ENCODE peak calls at places on chromosomes 5 and 9, in nine cellular contexts. Q, S, J, H, Y, M, T, B and V are unnamed samples.

GRCh38 chr5:106691701-106692100 is 979.0 kb downstream of the EFNA5 start:
- DNase-seq in Q (peak), S (no peak), J (no peak), H (no peak), Y (peak), M (no peak), T (no peak), B (peak), V (no peak)

GRCh38 chr9:7841831-7842230 is 42.3 kb upstream of the DMAC1 start:
- DNase-seq in Q (no peak), S (no peak), J (no peak), H (no peak), Y (no peak), M (no peak), T (no peak), B (no peak), V (no peak)

GRCh38 chr5:177300236-177300880 is 3.2 kb downstream of the RAB24 start:
- DNase-seq in Q (peak), S (peak), J (peak), H (peak), Y (peak), M (peak), T (no peak), B (peak), V (no peak)

GRCh38 chr5:175394601-175395000 is 49.4 kb downstream of the DRD1 start:
- DNase-seq in Q (no peak), S (no peak), J (no peak), H (no peak), Y (no peak), M (no peak), T (no peak), B (no peak), V (no peak)

GRCh38 chr9:95008151-95008771 is 281.8 kb downstream of the AOPEP start:
- DNase-seq in Q (peak), S (no peak), J (no peak), H (peak), Y (peak), M (no peak), T (peak), B (no peak), V (no peak)

GRCh38 chr9:132798817-132799790 is 79.0 kb downstream of the AK8 start:
- DNase-seq in Q (no peak), S (no peak), J (no peak), H (no peak), Y (no peak), M (no peak), T (no peak), B (peak), V (no peak)

GRCh38 chr5:78561261-78561660 is 87.3 kb downstream of the LHFPL2 start:
- DNase-seq in Q (no peak), S (no peak), J (no peak), H (no peak), Y (no peak), M (no peak), T (no peak), B (no peak), V (no peak)

GRCh38 chr9:122949696-122950095 is 8.9 kb downstream of the RABGAP1 start:
- DNase-seq in Q (no peak), S (no peak), J (no peak), H (no peak), Y (no peak), M (no peak), T (no peak), B (no peak), V (no peak)

GRCh38 chr5:94218374-94218773 is 400.0 kb downstream of the KIAA0825 start:
- DNase-seq in Q (peak), S (no peak), J (peak), H (no peak), Y (peak), M (no peak), T (no peak), B (peak), V (no peak)

GRCh38 chr5:115433918-115434317 is 110.7 kb downstream of the FEM1C start:
- DNase-seq in Q (peak), S (no peak), J (no peak), H (no peak), Y (no peak), M (no peak), T (no peak), B (peak), V (no peak)

GRCh38 chr5:148125641-148126040 is 42.7 kb upstream of the SPINK14 start:
- DNase-seq in Q (peak), S (no peak), J (no peak), H (no peak), Y (peak), M (no peak), T (no peak), B (peak), V (no peak)

GRCh38 chr9:121878208-121878835 is 214.8 kb downstream of the TTLL11 start:
- DNase-seq in Q (no peak), S (no peak), J (no peak), H (no peak), Y (no peak), M (no peak), T (no peak), B (no peak), V (no peak)

GRCh38 chr5:142441638-142442037 is 116.8 kb upstream of the SPRY4 start:
- DNase-seq in Q (no peak), S (no peak), J (no peak), H (no peak), Y (peak), M (no peak), T (no peak), B (no peak), V (no peak)

GRCh38 chr9:8762676-8763075 is 963.1 kb upstream of the DMAC1 start:
- DNase-seq in Q (no peak), S (no peak), J (no peak), H (no peak), Y (no peak), M (no peak), T (no peak), B (no peak), V (no peak)

GRCh38 chr5:29148073-29148472 is 2045.4 kb upstream of the CDH6 start:
- DNase-seq in Q (no peak), S (no peak), J (no peak), H (no peak), Y (no peak), M (no peak), T (no peak), B (no peak), V (no peak)